ENCODE peak calls at places on chromosomes 16 and 17, in five cellular contexts. N is lung, A is choroid plexus epithelial cell, F is ovary, O is testis. B is an unnamed sample.

GRCh38 chr16:69435977-69436729 is 11.7 kb downstream of the CYB5B start:
- DNase-seq in N (no peak), A (no peak), F (no peak), O (no peak), B (no peak)

GRCh38 chr16:74677868-74678267 is 11.2 kb upstream of the RFWD3 start:
- DNase-seq in N (no peak), A (no peak), F (no peak), O (no peak), B (no peak)

GRCh38 chr17:74769856-74770497 is 6.2 kb downstream of the NAT9 start:
- DNase-seq in N (no peak), A (no peak), F (no peak), O (no peak), B (no peak)

GRCh38 chr16:65178151-65178550 is 56.3 kb upstream of the CDH11 start:
- DNase-seq in N (no peak), A (peak; percentile 64), F (no peak), O (no peak), B (no peak)

GRCh38 chr17:1294157-1294717 is 14.8 kb downstream of the TRARG1 start:
- DNase-seq in N (no peak), A (no peak), F (no peak), O (no peak), B (no peak)

GRCh38 chr17:56184650-56185049 is 31.4 kb downstream of the ANKFN1 start:
- DNase-seq in N (no peak), A (peak; percentile 78), F (no peak), O (peak; percentile 30), B (no peak)

GRCh38 chr17:63542942-63543821 is 7.1 kb upstream of the DCAF7 start:
- DNase-seq in N (no peak), A (no peak), F (no peak), O (no peak), B (no peak)

GRCh38 chr16:69073181-69073669 is 32.2 kb upstream of the HAS3 start:
- DNase-seq in N (peak; percentile 29), A (peak; percentile 79), F (no peak), O (no peak), B (no peak)

GRCh38 chr17:43753488-43754129 is 5.0 kb downstream of the SOST start:
- DNase-seq in N (no peak), A (no peak), F (no peak), O (no peak), B (no peak)

GRCh38 chr16:5176505-5176904 is 78.9 kb upstream of the EEF2KMT start:
- DNase-seq in N (no peak), A (no peak), F (no peak), O (no peak), B (no peak)

GRCh38 chr17:76164331-76164730 is 23.3 kb upstream of the FOXJ1 start:
- DNase-seq in N (no peak), A (no peak), F (no peak), O (peak; percentile 30), B (no peak)

GRCh38 chr17:78783711-78784396 is 1.8 kb upstream of the CYTH1 start:
- DNase-seq in N (no peak), A (no peak), F (peak; percentile 24), O (no peak), B (no peak)

GRCh38 chr17:44095647-44096496 is 25.3 kb downstream of the G6PC3 start:
- DNase-seq in N (peak; percentile 51), A (peak; percentile 97), F (peak; percentile 80), O (peak; percentile 78), B (peak; percentile 84)

GRCh38 chr17:33602981-33603380 is 309.9 kb upstream of the ASIC2 start:
- DNase-seq in N (no peak), A (no peak), F (no peak), O (no peak), B (no peak)

GRCh38 chr17:62724398-62725146 is 83.5 kb downstream of the MARCHF10 start:
- DNase-seq in N (no peak), A (no peak), F (no peak), O (no peak), B (no peak)

GRCh38 chr17:75439287-75439686 is 17.1 kb upstream of the TMEM94 start:
- DNase-seq in N (no peak), A (no peak), F (no peak), O (no peak), B (no peak)

GRCh38 chr16:47470810-47471209 is 9.7 kb downstream of the PHKB start:
- DNase-seq in N (no peak), A (no peak), F (no peak), O (no peak), B (no peak)

GRCh38 chr16:31213877-31214704 is at the start of gene TRIM72:
- DNase-seq in N (no peak), A (no peak), F (no peak), O (no peak), B (no peak)

GRCh38 chr16:31380201-31380600 is 12.9 kb upstream of the ITGAD start:
- DNase-seq in N (no peak), A (no peak), F (no peak), O (no peak), B (no peak)

GRCh38 chr17:75516619-75517276 is 420 bp downstream of the TSEN54 start:
- DNase-seq in N (peak; percentile 38), A (no peak), F (peak; percentile 68), O (no peak), B (peak; percentile 40)

GRCh38 chr17:70332356-70332755 is 163.0 kb downstream of the KCNJ2 start:
- DNase-seq in N (no peak), A (no peak), F (no peak), O (no peak), B (no peak)

GRCh38 chr17:34154916-34155730 is 100.0 kb upstream of the CCL2 start:
- DNase-seq in N (no peak), A (no peak), F (no peak), O (no peak), B (no peak)

GRCh38 chr17:63881935-63882601 is at the start of gene GH2:
- DNase-seq in N (peak; percentile 49), A (peak; percentile 62), F (peak; percentile 45), O (peak; percentile 79), B (peak; percentile 72)

GRCh38 chr17:77214743-77215142 is 74.0 kb downstream of the SEC14L1 start:
- DNase-seq in N (peak; percentile 48), A (peak; percentile 42), F (no peak), O (peak; percentile 79), B (peak; percentile 51)

GRCh38 chr17:3958200-3958599 is 6.0 kb downstream of the ATP2A3 start:
- DNase-seq in N (no peak), A (no peak), F (no peak), O (no peak), B (no peak)

GRCh38 chr17:64133546-64134215 is 3.7 kb upstream of the ERN1 start:
- DNase-seq in N (no peak), A (peak; percentile 87), F (no peak), O (peak; percentile 42), B (peak; percentile 24)

GRCh38 chr17:1147664-1148063 is 32.1 kb downstream of the ABR start:
- DNase-seq in N (peak; percentile 65), A (peak; percentile 68), F (no peak), O (peak; percentile 72), B (peak; percentile 73)

DNA sequence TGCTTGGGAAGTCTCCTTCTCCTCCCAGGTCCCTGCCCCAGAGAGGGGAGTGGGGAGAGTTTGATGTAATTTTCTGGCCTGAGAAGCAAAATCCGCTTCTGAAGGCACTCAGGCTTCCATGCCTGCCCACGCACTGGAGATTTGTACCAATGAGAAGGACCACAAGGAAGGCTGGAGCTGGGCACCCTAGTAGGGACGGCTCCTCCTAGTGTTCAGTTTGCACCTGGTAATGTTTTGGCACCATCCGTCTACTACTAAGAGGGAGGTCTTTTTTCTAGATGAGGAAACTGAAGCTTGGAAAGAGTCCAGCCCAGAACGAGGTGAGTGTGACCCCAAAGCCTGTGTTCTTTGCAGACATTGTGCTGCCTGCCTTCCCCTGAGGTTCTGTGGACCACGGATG is 83.6 kb upstream of the NLRP1 start:
- DNase-seq in N (no peak), A (no peak), F (no peak), O (no peak), B (no peak)
- TF ChIP-seq CTCF in N (no peak), A (no peak), F (no peak), O (no peak), B (no peak)

DNA sequence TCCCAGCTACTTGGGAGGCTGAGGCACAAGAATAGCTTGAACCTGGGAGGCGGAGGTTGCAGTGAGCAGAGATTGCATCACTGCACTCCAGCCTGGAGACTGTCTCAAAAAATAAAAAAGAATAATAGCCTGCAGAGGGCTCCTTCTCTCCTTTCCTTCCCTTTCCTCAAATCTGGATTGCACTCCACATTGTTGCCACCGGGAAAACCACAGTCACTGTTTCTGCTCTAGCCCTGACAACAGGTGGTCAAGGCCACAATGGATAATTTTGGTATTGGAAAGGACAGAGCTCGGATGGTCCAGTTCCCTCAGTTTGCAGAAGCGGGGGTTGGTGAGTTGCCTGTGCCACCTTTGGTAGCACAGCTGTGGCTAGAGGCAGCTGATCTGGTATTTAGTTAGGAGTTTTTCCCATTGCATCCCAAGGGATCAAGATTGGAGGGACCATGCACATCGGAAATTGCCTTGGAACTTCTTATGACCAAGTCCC is 44.7 kb upstream of the PRSS54 start:
- DNase-seq in N (no peak), A (peak; percentile 7), F (no peak), O (peak; percentile 24), B (peak; percentile 46)
- TF ChIP-seq CTCF in N (no peak), A (peak; percentile 23), F (no peak), O (peak; percentile 22), B (peak; percentile 27)

GRCh38 chr16:20349615-20350014 is 2.9 kb downstream of the UMOD start:
- DNase-seq in N (no peak), A (no peak), F (no peak), O (no peak), B (no peak)
- TF ChIP-seq CTCF in N (no peak), A (no peak), F (no peak), O (no peak), B (peak; percentile 24)

GRCh38 chr16:79767597-79768280 is 167.2 kb upstream of the MAF start:
- DNase-seq in N (no peak), A (peak; percentile 60), F (peak; percentile 41), O (peak; percentile 54), B (no peak)
- TF ChIP-seq CTCF in N (no peak), A (peak; percentile 62), F (no peak), O (peak; percentile 15), B (no peak)

DNA sequence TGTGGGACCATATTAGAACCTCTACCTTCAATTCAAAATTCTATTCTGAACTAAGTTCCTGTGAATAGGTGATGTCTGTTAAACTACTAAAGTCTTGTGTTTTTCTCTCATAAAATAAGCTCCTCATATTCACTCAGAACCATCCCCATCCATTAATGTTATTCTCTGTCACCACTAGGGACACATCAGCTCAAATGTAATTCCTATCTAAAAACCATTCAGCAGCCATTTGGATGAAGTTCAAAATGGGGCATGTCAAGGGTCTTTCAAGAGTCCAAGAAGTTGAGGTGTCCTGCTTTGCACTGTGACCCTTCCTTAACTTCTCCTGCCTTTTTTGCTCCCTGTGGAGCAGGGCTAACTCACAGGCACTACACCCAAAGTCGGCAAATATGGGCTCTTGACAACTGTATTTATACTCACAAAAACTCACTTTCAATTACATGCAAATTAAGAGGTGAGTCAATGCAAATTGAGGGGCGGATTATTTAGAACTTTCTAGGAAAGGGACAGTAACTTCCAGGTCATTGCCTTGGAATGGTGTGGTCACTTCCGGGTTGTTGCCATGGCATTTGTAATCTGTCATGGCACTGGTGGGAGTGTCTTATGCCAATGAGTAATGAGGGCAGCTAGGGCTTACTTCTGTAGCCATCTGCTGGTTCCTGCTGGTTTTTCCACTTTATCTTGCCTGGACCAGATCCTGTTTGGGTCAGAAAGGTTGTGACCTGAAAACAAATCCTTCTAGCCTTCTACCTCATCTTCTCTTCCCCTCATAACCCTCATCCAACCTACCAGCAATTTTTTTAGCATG is 128.2 kb upstream of the COX10 start:
- DNase-seq in N (no peak), A (no peak), F (no peak), O (peak; percentile 67), B (no peak)
- TF ChIP-seq CTCF in N (no peak), A (peak; percentile 15), F (no peak), O (no peak), B (no peak)